ENCODE peak calls at places on chromosomes 16 and 17, in eight cellular contexts. I is GM23248, L is PC-3, X is H1, F is endothelial cell of umbilical vein, T is MM.1S, U is GM23338, S is PC-9. A is an unnamed sample.

GRCh38 chr17:76714822-76715461 is 4.2 kb upstream of the MXRA7 start:
- DNase-seq in I (peak; percentile 64), L (peak; percentile 87), X (peak; percentile 92), F (peak; percentile 57), T (peak; percentile 81), U (peak; percentile 78), S (peak; percentile 61), A (peak; percentile 63)

GRCh38 chr17:1030684-1031557 is 34.0 kb downstream of the TIMM22 start:
- DNase-seq in I (peak; percentile 18), L (no peak), X (peak; percentile 63), F (no peak), T (no peak), U (peak; percentile 63), S (no peak), A (no peak)

GRCh38 chr16:17222756-17223411 is 247.9 kb downstream of the XYLT1 start:
- DNase-seq in I (no peak), L (no peak), X (no peak), F (no peak), T (no peak), U (peak; percentile 34), S (no peak), A (no peak)

GRCh38 chr16:4272114-4272954 is 489 bp downstream of the TFAP4 start:
- DNase-seq in I (peak; percentile 76), L (peak; percentile 23), X (peak; percentile 69), F (peak; percentile 41), T (peak; percentile 36), U (peak; percentile 56), S (peak; percentile 51), A (peak; percentile 28)

GRCh38 chr17:10772425-10773380 is 31.2 kb downstream of the TMEM238L start:
- DNase-seq in I (no peak), L (peak; percentile 83), X (peak; percentile 97), F (no peak), T (peak; percentile 45), U (peak; percentile 93), S (peak; percentile 15), A (no peak)

GRCh38 chr16:57635266-57636097 is 7.1 kb downstream of the ADGRG1 start:
- DNase-seq in I (no peak), L (no peak), X (no peak), F (no peak), T (no peak), U (no peak), S (no peak), A (no peak)

GRCh38 chr17:61427567-61427966 is 24.7 kb upstream of the TBX4 start:
- DNase-seq in I (no peak), L (no peak), X (no peak), F (no peak), T (no peak), U (no peak), S (no peak), A (no peak)

GRCh38 chr17:51372345-51373004 is 112.1 kb downstream of the UTP18 start:
- DNase-seq in I (peak; percentile 68), L (peak; percentile 73), X (no peak), F (peak; percentile 71), T (peak; percentile 84), U (peak; percentile 79), S (peak; percentile 16), A (peak; percentile 28)

GRCh38 chr16:56600398-56600999 is 7.9 kb upstream of the MT2A start:
- DNase-seq in I (peak; percentile 83), L (peak; percentile 68), X (no peak), F (peak; percentile 54), T (peak; percentile 66), U (peak; percentile 80), S (no peak), A (peak; percentile 63)

GRCh38 chr17:2259769-2260536 is 43.6 kb downstream of the SMG6 start:
- DNase-seq in I (peak; percentile 69), L (no peak), X (no peak), F (no peak), T (peak; percentile 89), U (no peak), S (no peak), A (no peak)

GRCh38 chr16:81650982-81651562 is 128.0 kb upstream of the PLCG2 start:
- DNase-seq in I (no peak), L (no peak), X (peak; percentile 71), F (no peak), T (no peak), U (peak; percentile 55), S (no peak), A (peak; percentile 60)

GRCh38 chr17:69287168-69287567 is 39.8 kb downstream of the ABCA5 start:
- DNase-seq in I (peak; percentile 14), L (peak; percentile 90), X (no peak), F (no peak), T (no peak), U (no peak), S (no peak), A (peak; percentile 15)

GRCh38 chr16:1430759-1431496 is at the start of gene PERCC1:
- DNase-seq in I (no peak), L (peak; percentile 21), X (no peak), F (no peak), T (no peak), U (no peak), S (no peak), A (no peak)

GRCh38 chr17:52710363-52710901 is 551.9 kb upstream of the CA10 start:
- DNase-seq in I (no peak), L (no peak), X (no peak), F (no peak), T (no peak), U (peak; percentile 4), S (no peak), A (no peak)

GRCh38 chr17:72852267-72852945 is 240.1 kb downstream of the SLC39A11 start:
- DNase-seq in I (no peak), L (peak; percentile 11), X (no peak), F (no peak), T (no peak), U (no peak), S (no peak), A (peak; percentile 15)

GRCh38 chr17:41657164-41657754 is 31.4 kb upstream of the EIF1 start:
- DNase-seq in I (no peak), L (no peak), X (no peak), F (no peak), T (no peak), U (no peak), S (no peak), A (no peak)

GRCh38 chr16:50695017-50696000 is 1.9 kb downstream of the NOD2 start:
- DNase-seq in I (peak; percentile 14), L (no peak), X (no peak), F (no peak), T (no peak), U (no peak), S (no peak), A (no peak)

GRCh38 chr16:67206129-67206837 is 7.4 kb downstream of the ELMO3 start:
- DNase-seq in I (no peak), L (no peak), X (no peak), F (no peak), T (no peak), U (no peak), S (no peak), A (no peak)

GRCh38 chr17:29722411-29723198 is 99.9 kb upstream of the CORO6 start:
- DNase-seq in I (peak; percentile 77), L (no peak), X (no peak), F (peak; percentile 84), T (peak; percentile 16), U (no peak), S (no peak), A (peak; percentile 25)

GRCh38 chr16:87853411-87854052 is 15.8 kb downstream of the SLC7A5 start:
- DNase-seq in I (peak; percentile 96), L (peak; percentile 81), X (peak; percentile 92), F (peak; percentile 83), T (no peak), U (peak; percentile 90), S (peak; percentile 95), A (peak; percentile 88)

GRCh38 chr17:66541461-66542182 is 239.2 kb downstream of the PRKCA start:
- DNase-seq in I (no peak), L (peak; percentile 86), X (no peak), F (no peak), T (peak; percentile 72), U (no peak), S (no peak), A (no peak)

GRCh38 chr16:84306564-84306963 is 11.9 kb downstream of the WFDC1 start:
- DNase-seq in I (no peak), L (no peak), X (no peak), F (no peak), T (no peak), U (no peak), S (no peak), A (no peak)
- TF ChIP-seq EZH2 in I (no peak), L (no peak), X (no peak), F (no peak), T (no peak), U (no peak), S (no peak), A (no peak)

GRCh38 chr17:64084940-64085649 is 44.8 kb downstream of the ERN1 start:
- DNase-seq in I (no peak), L (no peak), X (no peak), F (no peak), T (no peak), U (peak; percentile 59), S (no peak), A (peak; percentile 44)
- H3K4me1 ChIP-seq in I (peaks cover 26% of the 10 kb centered on the region), L (peaks cover 73% of the 10 kb centered on the region), X (no peaks in the 10 kb centered on the region), F (peaks cover 29% of the 10 kb centered on the region), T (peaks cover 95% of the 10 kb centered on the region), U (peaks cover 11% of the 10 kb centered on the region), S (peaks cover 91% of the 10 kb centered on the region), A (no peaks in the 10 kb centered on the region)

GRCh38 chr17:48576479-48577309 is 1.5 kb downstream of the HOXB4 start:
- DNase-seq in I (peak; percentile 68), L (peak; percentile 60), X (no peak), F (peak; percentile 49), T (no peak), U (no peak), S (no peak), A (peak; percentile 92)
- TF ChIP-seq EZH2 in I (no peak), L (no peak), X (peak; percentile 77), F (no peak), T (no peak), U (peak; percentile 91), S (no peak), A (no peak)

DNA sequence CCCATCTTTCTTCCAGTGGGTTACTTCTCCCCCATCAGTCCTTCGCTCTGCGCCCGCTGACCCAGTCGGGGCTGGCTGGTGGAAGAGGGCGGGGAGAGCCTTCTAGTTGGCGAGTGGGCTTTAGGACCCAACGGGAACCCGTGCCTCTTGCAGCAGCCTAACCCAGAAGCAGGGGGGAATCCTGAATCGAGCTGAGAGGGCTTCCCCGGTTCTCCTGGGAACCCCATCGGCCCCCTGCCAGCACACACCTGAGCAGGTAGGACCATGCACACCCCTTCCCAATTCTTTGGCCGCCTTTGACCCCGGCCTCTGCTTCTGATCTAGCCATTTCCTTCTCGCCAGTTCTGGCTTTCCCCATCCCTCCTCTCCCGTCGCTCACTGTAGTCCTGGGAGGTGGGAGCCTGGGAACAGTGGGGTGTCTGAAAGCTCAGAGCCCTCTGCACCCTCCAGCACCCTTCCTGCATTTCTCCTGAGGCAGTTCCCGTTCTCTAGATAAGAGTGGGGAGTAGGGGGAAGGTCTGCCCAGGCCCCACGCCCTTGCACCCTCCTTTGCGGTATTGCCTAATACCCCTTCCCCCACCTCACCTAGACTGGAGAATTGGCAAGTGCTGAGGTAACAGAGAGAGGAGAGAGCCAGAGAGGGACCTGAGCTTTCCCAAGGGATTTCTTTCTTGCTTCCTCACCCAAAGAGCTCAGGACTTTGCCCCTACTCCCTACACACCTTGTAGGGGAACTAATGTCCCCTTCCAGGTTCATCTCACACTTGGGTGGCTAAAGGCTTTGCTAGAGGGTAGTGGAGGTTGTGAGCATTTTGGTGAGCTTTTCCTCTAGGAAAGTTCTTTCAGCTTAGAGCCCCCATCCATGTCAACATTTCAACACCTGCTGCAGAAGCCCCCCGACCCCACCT is at the start of gene RARA:
- DNase-seq in I (peak; percentile 64), L (no peak), X (peak; percentile 86), F (no peak), T (no peak), U (peak; percentile 95), S (peak; percentile 46), A (peak; percentile 48)
- H3K4me1 ChIP-seq in I (peaks cover 74% of the 10 kb centered on the region), L (peaks cover 56% of the 10 kb centered on the region), X (peaks cover 15% of the 10 kb centered on the region), F (peaks cover 44% of the 10 kb centered on the region), T (peaks cover 80% of the 10 kb centered on the region), U (peaks cover 49% of the 10 kb centered on the region), S (peaks cover 93% of the 10 kb centered on the region), A (peaks cover 62% of the 10 kb centered on the region)

A was measured in fibroblast of lung.